ENCODE peak calls at places on chromosomes 1 and 21, in five cellular contexts. W is transverse colon, T is A549, C is suprapubic skin, H is SK-N-SH. B is an unnamed sample.

GRCh38 chr1:15089244-15089992 is 64.1 kb upstream of the TMEM51 start:
- DNase-seq in W (no peak), T (no peak), H (no peak), C (no peak), B (no peak)

GRCh38 chr21:22062472-22063139 is 1064.4 kb downstream of the NCAM2 start:
- DNase-seq in W (peak; percentile 16), T (no peak), H (no peak), C (no peak), B (no peak)

GRCh38 chr1:63322944-63323865 is 838 bp downstream of the FOXD3 start:
- DNase-seq in T (peak; percentile 36), W (peak; percentile 31), C (peak; percentile 65), H (peak; percentile 57), B (no peak)

GRCh38 chr1:85142753-85143152 is 58.1 kb downstream of the SYDE2 start:
- DNase-seq in W (no peak), C (no peak), T (no peak), H (no peak), B (no peak)

GRCh38 chr1:32364836-32365235 is 2.5 kb downstream of the TSSK3 start:
- DNase-seq in W (no peak), T (no peak), H (no peak), C (no peak), B (no peak)

GRCh38 chr1:15323351-15323988 is 76.4 kb downstream of the FHAD1 start:
- DNase-seq in W (peak; percentile 82), C (peak; percentile 85), H (peak; percentile 82), T (peak; percentile 46), B (peak; percentile 87)

GRCh38 chr1:234969011-234969441 is 159.6 kb downstream of the TOMM20 start:
- DNase-seq in T (no peak), C (no peak), H (no peak), W (no peak), B (peak; percentile 14)

GRCh38 chr1:61081135-61081636 is 1.2 kb upstream of the NFIA start:
- DNase-seq in H (no peak), C (no peak), T (no peak), W (no peak), B (no peak)

GRCh38 chr1:27601771-27602509 is 2.0 kb downstream of the AHDC1 start:
- DNase-seq in H (peak; percentile 73), C (no peak), W (peak; percentile 53), T (no peak), B (peak; percentile 71)

GRCh38 chr1:206674745-206675175 is 9.9 kb upstream of the MAPKAPK2 start:
- DNase-seq in W (peak; percentile 82), H (no peak), T (peak; percentile 46), C (no peak), B (peak; percentile 91)

GRCh38 chr1:169809370-169810095 is 14.8 kb upstream of the METTL18 start:
- DNase-seq in C (no peak), W (no peak), H (peak; percentile 39), T (peak; percentile 16), B (no peak)

GRCh38 chr1:200490183-200490582 is 80.3 kb upstream of the ZNF281 start:
- DNase-seq in C (no peak), T (no peak), W (no peak), H (no peak), B (no peak)

GRCh38 chr1:211511947-211512346 is 20.0 kb upstream of the RD3 start:
- DNase-seq in T (no peak), W (no peak), C (no peak), H (no peak), B (no peak)

GRCh38 chr1:214662386-214662785 is 59.4 kb downstream of the CENPF start:
- DNase-seq in W (no peak), T (no peak), C (no peak), H (no peak), B (no peak)

GRCh38 chr1:7327849-7328248 is 443.2 kb upstream of the VAMP3 start:
- DNase-seq in W (no peak), H (no peak), T (no peak), C (no peak), B (no peak)

GRCh38 chr1:15345711-15346355 is 63.9 kb upstream of the EFHD2 start:
- DNase-seq in C (peak; percentile 75), T (no peak), H (no peak), W (peak; percentile 67), B (no peak)

GRCh38 chr1:23979387-23980005 is 631 bp downstream of the SRSF10 start:
- DNase-seq in W (no peak), T (no peak), H (no peak), C (no peak), B (no peak)

GRCh38 chr1:23977854-23978191 is 2.3 kb downstream of the SRSF10 start:
- DNase-seq in T (no peak), W (no peak), C (no peak), H (no peak), B (no peak)

GRCh38 chr1:23980725-23981063 is 567 bp upstream of the SRSF10 start:
- DNase-seq in W (peak; percentile 21), C (peak; percentile 70), H (peak; percentile 40), T (no peak), B (peak; percentile 46)

GRCh38 chr1:23978825-23979224 is 1.3 kb downstream of the SRSF10 start:
- DNase-seq in C (no peak), T (no peak), H (no peak), W (no peak), B (no peak)

DNA sequence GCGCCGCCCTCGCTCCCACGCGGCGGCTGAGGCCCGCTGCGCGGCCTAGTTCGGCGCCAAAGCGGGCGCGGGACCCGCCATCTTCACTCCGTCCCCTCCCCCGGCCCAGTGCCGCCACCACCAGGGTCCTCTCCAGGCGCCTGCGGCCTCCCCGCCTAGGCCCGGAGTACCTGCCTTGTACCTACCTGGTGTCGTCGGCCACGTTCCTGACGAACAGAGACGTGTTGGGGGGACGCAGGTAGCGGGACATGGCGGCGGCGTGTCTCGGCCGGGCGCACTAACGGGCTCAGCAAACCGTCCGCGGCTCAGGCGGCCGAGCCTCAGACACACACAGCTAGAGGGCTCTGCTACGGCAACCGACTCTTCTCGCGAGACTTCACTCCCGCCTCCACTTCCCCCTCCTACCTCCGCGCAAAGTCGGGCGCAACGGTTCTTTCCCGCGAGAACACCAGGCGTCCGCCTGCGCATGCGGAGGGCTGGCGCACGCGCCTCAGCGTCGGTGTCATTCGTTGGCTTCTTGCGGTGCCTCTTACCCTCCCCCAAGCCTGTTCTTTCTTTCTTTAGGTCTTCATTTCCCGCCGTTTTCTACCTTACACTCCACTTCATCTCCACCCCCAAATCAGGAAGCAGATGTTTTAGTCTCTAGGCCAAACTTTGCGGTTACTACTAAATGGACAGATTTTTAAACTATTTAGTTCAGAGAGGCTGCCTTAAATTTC is at the start of gene SRSF10:
- DNase-seq in H (peak; percentile 97), W (peak; percentile 99), C (peak; percentile 99), T (peak; percentile 87), B (peak; percentile 99)
- H3K4me1 ChIP-seq in H (peaks cover 25% of the 10 kb centered on the region), W (peaks cover 26% of the 10 kb centered on the region), C (peaks cover 64% of the 10 kb centered on the region), T (peaks cover 54% of the 10 kb centered on the region), B (peaks cover 18% of the 10 kb centered on the region)

DNA sequence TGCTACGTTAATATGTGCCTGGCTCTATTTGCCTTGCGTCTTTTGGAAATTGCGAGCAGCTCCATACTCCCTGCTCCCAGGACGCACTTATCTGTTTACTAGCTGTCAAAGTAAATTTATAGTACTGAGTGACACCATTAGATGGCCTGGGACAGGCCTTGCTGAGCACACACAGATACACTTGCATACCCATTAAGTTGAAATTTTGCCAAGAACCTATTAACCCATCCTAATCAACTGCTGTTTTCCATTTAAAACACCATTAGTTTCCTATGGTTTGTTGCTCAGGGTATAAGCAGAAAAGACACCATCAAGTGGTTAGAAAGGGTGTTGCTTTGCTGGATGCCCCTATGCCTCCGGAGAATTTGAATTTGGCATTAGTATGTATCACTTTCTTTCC is 187.3 kb downstream of the SLC44A5 start:
- DNase-seq in C (no peak), W (no peak), T (no peak), H (peak; percentile 70), B (no peak)
- TF ChIP-seq CTCF in C (no peak), W (no peak), T (no peak), H (peak; percentile 19), B (no peak)

GRCh38 chr1:168607872-168608428 is 31.5 kb downstream of the XCL1 start:
- DNase-seq in T (no peak), W (no peak), H (no peak), C (no peak), B (no peak)
- TF ChIP-seq EP300 in T (no peak), W (no peak), H (no peak), C (no peak), B (no peak)

GRCh38 chr1:9892563-9893528 is 17.2 kb downstream of the CTNNBIP1 start:
- DNase-seq in C (no peak), W (peak; percentile 17), T (no peak), H (no peak), B (no peak)
- H3K4me1 ChIP-seq in C (peaks cover 80% of the 10 kb centered on the region), W (no peaks in the 10 kb centered on the region), T (peaks cover 19% of the 10 kb centered on the region), H (peaks cover 39% of the 10 kb centered on the region), B (peaks cover 3% of the 10 kb centered on the region)

GRCh38 chr1:8706291-8706690 is 111.1 kb downstream of the RERE start:
- DNase-seq in T (no peak), H (no peak), W (no peak), C (no peak), B (no peak)

GRCh38 chr1:8705104-8705503 is 112.3 kb downstream of the RERE start:
- DNase-seq in H (no peak), C (no peak), T (no peak), W (no peak), B (no peak)

GRCh38 chr1:8702121-8702520 is 115.3 kb downstream of the RERE start:
- DNase-seq in H (peak; percentile 33), C (no peak), T (no peak), W (peak; percentile 57), B (no peak)

GRCh38 chr1:8699679-8700078 is 117.8 kb downstream of the RERE start:
- DNase-seq in W (no peak), H (no peak), T (no peak), C (no peak), B (no peak)

DNA sequence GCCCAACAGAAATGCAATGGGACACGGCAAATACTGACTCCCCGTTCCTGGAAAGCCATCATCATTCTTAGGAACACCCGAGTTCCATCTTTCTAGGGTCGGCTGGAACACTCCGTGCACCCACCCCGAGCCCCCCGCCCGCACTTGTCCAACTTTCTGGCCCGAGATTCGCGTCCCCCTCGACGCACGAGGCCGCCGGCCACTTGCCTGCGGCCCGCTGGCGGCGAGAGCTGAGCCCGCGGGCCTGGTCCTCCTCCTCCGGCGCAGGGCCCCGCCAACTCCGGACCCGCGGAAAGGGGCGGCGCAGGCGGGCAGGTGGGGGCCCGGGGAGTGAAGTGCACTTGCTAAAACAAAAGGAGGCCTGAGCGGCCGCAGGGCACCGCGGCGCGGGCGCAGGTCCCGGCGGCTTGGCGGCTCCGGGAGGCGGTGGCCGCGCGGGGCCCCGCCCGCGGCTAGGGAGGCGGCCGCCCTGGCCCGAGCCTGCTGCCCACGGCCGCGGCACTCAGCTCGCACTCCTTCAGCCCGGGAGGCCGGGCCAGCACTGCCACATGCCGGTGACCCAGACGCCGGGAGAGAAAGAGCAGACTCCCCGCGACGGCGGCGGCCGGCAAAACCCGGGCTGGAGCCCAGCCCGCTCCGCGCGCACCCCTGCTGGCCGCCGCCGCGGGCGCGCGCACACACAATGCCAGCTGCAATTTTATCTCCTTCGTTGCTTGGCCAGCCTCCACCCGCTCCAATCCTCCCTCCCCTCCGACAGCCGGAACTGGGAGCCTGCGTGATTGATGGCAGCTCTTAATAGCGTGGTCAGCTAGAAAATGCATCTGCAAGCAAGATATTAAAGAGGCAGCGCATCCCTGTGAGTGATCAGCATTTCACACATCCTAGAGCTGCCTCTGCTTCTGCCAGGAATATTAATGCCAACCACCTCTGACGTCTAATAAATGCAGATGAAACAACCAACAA is 114.3 kb downstream of the RERE start:
- DNase-seq in T (peak; percentile 74), W (peak; percentile 93), H (peak; percentile 96), C (peak; percentile 88), B (peak; percentile 92)
- TF ChIP-seq CTCF in T (no peak), W (no peak), H (no peak), C (no peak), B (no peak)